ENCODE peak calls at places on chromosomes 2 and 18, in seven cellular contexts. O is SK-MEL-5, Z is brain microvascular endothelial cell, U is sciatic nerve, I is NCI-H524 treated with DMSO at 0.1 percent for 48 hours, J is substantia nigra, Q is T-helper 9 cell. G is an unnamed sample.

GRCh38 chr2:231928481-231928880 is 2.3 kb upstream of the NPPC start:
- DNase-seq in O (peak), Z (no peak), U (peak), I (no peak), J (no peak), Q (no peak), G (no peak)

GRCh38 chr2:236865052-236865451 is 220.6 kb upstream of the COPS8 start:
- DNase-seq in O (no peak), Z (no peak), U (no peak), I (no peak), J (no peak), Q (no peak), G (no peak)

GRCh38 chr2:241273552-241273988 is 41.9 kb downstream of the HDLBP start:
- DNase-seq in O (no peak), Z (no peak), U (no peak), I (no peak), J (no peak), Q (no peak), G (no peak)

GRCh38 chr2:7841751-7842150 is 840.1 kb upstream of the ID2 start:
- DNase-seq in O (no peak), Z (no peak), U (no peak), I (no peak), J (no peak), Q (no peak), G (no peak)

GRCh38 chr2:234363011-234363487 is 133.8 kb downstream of the ARL4C start:
- DNase-seq in O (no peak), Z (no peak), U (no peak), I (no peak), J (no peak), Q (no peak), G (no peak)

GRCh38 chr2:127891806-127892205 is 6.0 kb upstream of the AMMECR1L start:
- DNase-seq in O (no peak), Z (no peak), U (no peak), I (no peak), J (no peak), Q (no peak), G (no peak)

GRCh38 chr2:137951606-137952005 is 12.7 kb upstream of the HNMT start:
- DNase-seq in O (no peak), Z (peak), U (no peak), I (no peak), J (no peak), Q (no peak), G (no peak)

GRCh38 chr2:105950521-105951389 is 206.0 kb downstream of the NCK2 start:
- DNase-seq in O (no peak), Z (peak), U (no peak), I (peak), J (no peak), Q (no peak), G (no peak)

GRCh38 chr2:130376433-130377293 is 20.8 kb downstream of the PTPN18 start:
- DNase-seq in O (no peak), Z (no peak), U (no peak), I (no peak), J (no peak), Q (no peak), G (no peak)

GRCh38 chr18:45566025-45566740 is 49.1 kb upstream of the SLC14A2 start:
- DNase-seq in O (no peak), Z (peak), U (no peak), I (no peak), J (no peak), Q (no peak), G (no peak)

GRCh38 chr18:46672062-46672970 is 15.3 kb upstream of the LOXHD1 start:
- DNase-seq in O (peak), Z (no peak), U (no peak), I (no peak), J (no peak), Q (no peak), G (no peak)

GRCh38 chr2:231634412-231634811 is 41.7 kb downstream of the TEX44 start:
- DNase-seq in O (no peak), Z (no peak), U (no peak), I (no peak), J (no peak), Q (no peak), G (no peak)

GRCh38 chr2:46508734-46509133 is 29.4 kb downstream of the TMEM247 start:
- DNase-seq in O (no peak), Z (no peak), U (no peak), I (no peak), J (no peak), Q (no peak), G (no peak)

GRCh38 chr2:34096552-34097171 is 497.6 kb upstream of the FAM98A start:
- DNase-seq in O (peak), Z (peak), U (peak), I (no peak), J (peak), Q (peak), G (no peak)

GRCh38 chr18:49963217-49963616 is 149.9 kb upstream of the ACAA2 start:
- DNase-seq in O (no peak), Z (no peak), U (no peak), I (no peak), J (no peak), Q (no peak), G (no peak)

GRCh38 chr2:172428841-172429173 is 1.4 kb downstream of the ITGA6 start:
- DNase-seq in O (no peak), Z (no peak), U (no peak), I (no peak), J (no peak), Q (no peak), G (no peak)

GRCh38 chr2:70412294-70413075 is 110.6 kb upstream of the FAM136A start:
- DNase-seq in O (peak), Z (no peak), U (no peak), I (no peak), J (peak), Q (no peak), G (no peak)

G was measured in nucleus accumbens.